ENCODE peak calls at places on chromosomes 12 and 14, in seven cellular contexts. D is tibial nerve, H is body of pancreas, R is testis, L is heart left ventricle, X is prostate gland, S is suprapubic skin. F is an unnamed sample.
A peak's percentile ranks its signal among the peaks of the same experiment; 100 is the strongest.

GRCh38 chr14:102939820-102940561 is 17.5 kb downstream of the AMN start:
- DNase-seq in S (no peak), L (no peak), H (no peak), R (peak; percentile 69), X (peak; percentile 45), D (no peak), F (peak; percentile 89)

GRCh38 chr12:114360485-114360884 is 45.5 kb downstream of the TBX5 start:
- DNase-seq in X (no peak), S (no peak), R (no peak), H (no peak), D (no peak), L (no peak), F (no peak)

GRCh38 chr12:121916719-121917118 is 1.7 kb upstream of the CFAP251 start:
- DNase-seq in L (no peak), R (peak; percentile 33), H (no peak), X (no peak), S (no peak), D (no peak), F (no peak)

GRCh38 chr12:4939418-4940023 is 29.8 kb downstream of the KCNA1 start:
- DNase-seq in H (no peak), X (no peak), L (no peak), S (no peak), D (no peak), R (no peak), F (no peak)

GRCh38 chr12:49959570-49960473 is 1.9 kb upstream of the AQP5 start:
- DNase-seq in H (no peak), D (no peak), R (peak; percentile 37), S (no peak), X (peak; percentile 57), L (no peak), F (peak; percentile 83)

GRCh38 chr12:99984271-99985128 is at the start of gene ANKS1B:
- DNase-seq in R (peak; percentile 65), H (peak; percentile 40), D (peak; percentile 13), L (peak; percentile 54), X (peak; percentile 49), S (peak; percentile 62), F (peak; percentile 49)

GRCh38 chr14:36751116-36751515 is 89.5 kb downstream of the PAX9 start:
- DNase-seq in L (no peak), D (no peak), X (peak; percentile 53), H (no peak), R (no peak), S (no peak), F (no peak)

GRCh38 chr12:50081096-50081808 is 3.9 kb upstream of the SMARCD1 start:
- DNase-seq in L (no peak), H (no peak), S (no peak), D (no peak), X (no peak), R (no peak), F (no peak)

GRCh38 chr12:115871714-115872113 is 405.8 kb downstream of the MED13L start:
- DNase-seq in H (no peak), R (peak; percentile 31), X (no peak), S (no peak), L (no peak), D (no peak), F (no peak)

GRCh38 chr12:67827820-67828383 is 161.3 kb upstream of the IFNG-AS1 start:
- DNase-seq in S (no peak), D (peak; percentile 33), H (no peak), R (no peak), L (peak; percentile 31), X (no peak), F (no peak)

GRCh38 chr12:87365423-87365822 is 663.8 kb downstream of the C12orf50 start:
- DNase-seq in X (no peak), L (no peak), R (no peak), H (no peak), S (no peak), D (no peak), F (no peak)

GRCh38 chr12:53220857-53221202 is 11.2 kb downstream of the RARG start:
- DNase-seq in X (peak; percentile 84), R (peak; percentile 90), D (peak; percentile 77), S (peak; percentile 91), L (peak; percentile 96), H (peak; percentile 91), F (peak; percentile 89)

GRCh38 chr12:55019784-55020183 is at the start of gene NEUROD4:
- DNase-seq in L (peak; percentile 46), D (peak; percentile 6), S (no peak), H (peak; percentile 54), R (peak; percentile 75), X (peak; percentile 16), F (peak; percentile 40)

GRCh38 chr12:65675141-65675621 is 149.1 kb upstream of the HMGA2 start:
- DNase-seq in L (no peak), X (no peak), R (no peak), S (no peak), D (no peak), H (no peak), F (no peak)

DNA sequence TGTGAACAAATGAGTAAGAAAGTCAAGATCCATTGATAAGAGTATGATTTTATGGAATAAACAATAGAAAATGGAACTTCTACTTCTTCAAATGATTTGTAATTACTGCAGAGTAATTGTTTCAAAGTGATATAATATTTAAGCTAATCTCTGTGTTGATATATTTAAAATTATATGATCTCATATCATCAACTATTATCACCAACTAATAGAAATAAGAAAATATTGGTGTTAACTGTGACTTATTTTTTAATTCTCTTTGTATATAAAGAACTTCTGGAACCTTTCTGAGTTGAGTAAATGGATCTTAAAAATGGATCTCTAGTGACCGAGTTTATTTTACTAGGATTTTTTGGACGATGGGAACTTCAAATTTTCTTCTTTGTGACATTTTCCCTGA is at the start of gene OR4L1:
- DNase-seq in L (no peak), X (no peak), D (no peak), H (no peak), R (no peak), S (no peak), F (no peak)
- TF ChIP-seq POLR2A in L (no peak), X (no peak), D (no peak), H (no peak), R (no peak), S (no peak), F (no peak)

DNA sequence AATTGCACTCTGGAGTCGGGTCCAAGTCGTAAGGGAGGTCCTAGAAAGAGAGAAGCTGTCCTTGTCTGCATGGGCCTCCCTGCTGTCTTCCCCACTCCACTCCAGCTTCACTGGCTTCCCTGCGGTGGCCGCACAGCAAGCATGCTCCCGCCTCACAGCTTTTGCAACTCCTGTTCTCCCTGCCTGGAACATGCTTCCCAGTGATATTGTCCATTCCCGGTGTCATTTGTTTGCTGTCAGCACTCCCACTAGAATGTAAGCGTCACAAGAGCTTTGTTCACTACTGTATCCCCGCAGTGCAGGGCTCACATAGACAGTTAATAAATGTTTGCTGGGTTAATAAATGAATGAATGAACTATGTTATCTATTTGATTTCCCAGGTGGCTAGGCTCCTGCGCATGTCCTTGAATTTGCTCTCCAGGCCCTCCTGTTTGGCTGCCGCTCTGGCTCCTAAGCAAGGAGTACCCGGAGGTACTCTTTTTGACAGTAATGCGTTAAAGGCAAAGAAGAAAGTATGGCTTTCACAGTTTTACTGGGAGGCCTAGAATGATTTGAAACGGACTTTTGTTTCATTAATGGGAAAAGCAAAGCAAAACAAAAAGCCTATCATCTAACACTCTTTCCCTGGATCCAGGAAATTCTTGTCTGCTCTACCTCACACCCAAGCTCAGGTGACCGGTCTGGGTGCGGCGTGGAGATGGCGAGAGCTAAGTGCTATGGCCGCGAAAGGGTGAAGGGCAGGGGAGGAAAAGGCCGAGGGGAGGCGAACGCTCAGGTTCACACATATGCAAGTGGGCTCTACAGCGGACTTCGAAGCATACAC is 6.2 kb upstream of the SLC7A7 start:
- DNase-seq in D (no peak), R (no peak), X (no peak), H (peak; percentile 64), L (no peak), S (no peak), F (peak; percentile 42)
- H3K4me1 ChIP-seq in D (peaks cover 20% of the 10 kb centered on the region), R (peaks cover 16% of the 10 kb centered on the region), X (no peaks in the 10 kb centered on the region), H (peaks cover 64% of the 10 kb centered on the region), L (peaks cover 38% of the 10 kb centered on the region), S (peaks cover 34% of the 10 kb centered on the region), F (peaks cover 83% of the 10 kb centered on the region)

GRCh38 chr14:49585803-49586672 is at the start of gene RPS29:
- DNase-seq in S (peak; percentile 99), R (peak; percentile 98), D (peak; percentile 97), L (peak; percentile 98), X (peak; percentile 97), H (peak; percentile 99), F (peak; percentile 99)
- TF ChIP-seq POLR2A in S (peak; percentile 45), R (peak; percentile 42), D (peak; percentile 87), L (peak; percentile 78), X (peak; percentile 83), H (peak; percentile 98), F (no peak)

GRCh38 chr14:51019089-51019488 is 74.8 kb upstream of the PYGL start:
- DNase-seq in D (no peak), H (no peak), R (no peak), S (no peak), L (no peak), X (no peak), F (no peak)
- H3K4me1 ChIP-seq in D (no peaks in the 10 kb centered on the region), H (no peaks in the 10 kb centered on the region), R (no peaks in the 10 kb centered on the region), S (no peaks in the 10 kb centered on the region), L (peaks cover 11% of the 10 kb centered on the region), X (no peaks in the 10 kb centered on the region), F (no peaks in the 10 kb centered on the region)

DNA sequence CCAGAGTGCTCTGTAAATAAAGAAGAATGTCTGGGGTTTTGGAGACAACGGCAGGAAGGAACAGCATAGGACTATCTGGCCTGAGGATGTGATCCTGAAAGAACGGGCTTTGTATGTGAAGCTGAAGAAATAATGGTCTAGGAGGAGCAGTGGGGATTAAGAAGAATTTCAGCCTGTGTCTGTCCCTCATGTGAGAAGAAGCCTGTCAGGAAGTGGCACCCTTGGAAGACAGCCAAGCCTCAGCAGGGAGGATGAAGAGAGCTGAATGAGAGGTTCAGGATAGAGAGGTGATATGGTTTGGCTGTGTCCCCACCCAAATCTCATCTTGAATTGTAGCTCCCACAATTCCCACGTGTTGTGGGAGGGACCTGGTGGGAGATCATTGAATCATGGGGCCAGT is 56.9 kb upstream of the TCL1A start:
- DNase-seq in R (no peak), H (no peak), S (no peak), D (no peak), L (no peak), X (no peak), F (no peak)
- TF ChIP-seq POLR2A in R (no peak), H (no peak), S (no peak), D (no peak), L (no peak), X (no peak), F (no peak)

GRCh38 chr14:73762375-73762822 is 48.2 kb upstream of the PNMA1 start:
- DNase-seq in R (no peak), D (no peak), S (no peak), X (no peak), H (no peak), L (no peak), F (no peak)
- H3K4me1 ChIP-seq in R (peaks cover 63% of the 10 kb centered on the region), D (peaks cover 78% of the 10 kb centered on the region), S (peaks cover 86% of the 10 kb centered on the region), X (peaks cover 51% of the 10 kb centered on the region), H (peaks cover 80% of the 10 kb centered on the region), L (peaks cover 82% of the 10 kb centered on the region), F (peaks cover 73% of the 10 kb centered on the region)

F was measured in stomach.